ENCODE peak calls at places on chromosomes 6 and 20, in ten cellular contexts. One of them, this sample, is unnamed.

GRCh38 chr20:46308258-46309157 is at the start of gene CDH22:
- DNase-seq in fibroblast of pulmonary artery: peak
- DNase-seq in heart right ventricle: peak
- DNase-seq in foreskin fibroblast: peak
- DNase-seq in choroid plexus epithelial cell: peak
- DNase-seq in HCT116: peak
- DNase-seq in upper lobe of right lung: no peak
- DNase-seq in cardiac fibroblast: peak
- DNase-seq in naive thymus-derived CD4-positive, alpha-beta T cell: peak
- DNase-seq in Peyer's patch: peak
- DNase-seq in this sample: no peak

GRCh38 chr6:101784094-101784493 is 390.6 kb downstream of the GRIK2 start:
- DNase-seq in fibroblast of pulmonary artery: no peak
- DNase-seq in heart right ventricle: no peak
- DNase-seq in foreskin fibroblast: no peak
- DNase-seq in choroid plexus epithelial cell: no peak
- DNase-seq in HCT116: no peak
- DNase-seq in upper lobe of right lung: no peak
- DNase-seq in cardiac fibroblast: no peak
- DNase-seq in naive thymus-derived CD4-positive, alpha-beta T cell: no peak
- DNase-seq in Peyer's patch: no peak
- DNase-seq in this sample: no peak

GRCh38 chr6:40378071-40378724 is 209.0 kb downstream of the LRFN2 start:
- DNase-seq in fibroblast of pulmonary artery: no peak
- DNase-seq in heart right ventricle: no peak
- DNase-seq in foreskin fibroblast: no peak
- DNase-seq in choroid plexus epithelial cell: no peak
- DNase-seq in HCT116: no peak
- DNase-seq in upper lobe of right lung: no peak
- DNase-seq in cardiac fibroblast: no peak
- DNase-seq in naive thymus-derived CD4-positive, alpha-beta T cell: no peak
- DNase-seq in Peyer's patch: no peak
- DNase-seq in this sample: no peak

GRCh38 chr20:15288076-15288475 is 950.7 kb upstream of the FLRT3 start:
- DNase-seq in fibroblast of pulmonary artery: no peak
- DNase-seq in heart right ventricle: no peak
- DNase-seq in foreskin fibroblast: no peak
- DNase-seq in choroid plexus epithelial cell: no peak
- DNase-seq in HCT116: no peak
- DNase-seq in upper lobe of right lung: no peak
- DNase-seq in cardiac fibroblast: no peak
- DNase-seq in naive thymus-derived CD4-positive, alpha-beta T cell: no peak
- DNase-seq in Peyer's patch: no peak
- DNase-seq in this sample: no peak

GRCh38 chr20:49603209-49603627 is 35.3 kb upstream of the PTGIS start:
- DNase-seq in fibroblast of pulmonary artery: peak
- DNase-seq in heart right ventricle: no peak
- DNase-seq in foreskin fibroblast: peak
- DNase-seq in choroid plexus epithelial cell: peak
- DNase-seq in HCT116: no peak
- DNase-seq in upper lobe of right lung: no peak
- DNase-seq in cardiac fibroblast: peak
- DNase-seq in naive thymus-derived CD4-positive, alpha-beta T cell: no peak
- DNase-seq in Peyer's patch: no peak
- DNase-seq in this sample: peak

GRCh38 chr6:38349795-38350194 is 289.9 kb downstream of the BTBD9 start:
- DNase-seq in fibroblast of pulmonary artery: peak
- DNase-seq in heart right ventricle: no peak
- DNase-seq in foreskin fibroblast: no peak
- DNase-seq in choroid plexus epithelial cell: peak
- DNase-seq in HCT116: no peak
- DNase-seq in upper lobe of right lung: no peak
- DNase-seq in cardiac fibroblast: peak
- DNase-seq in naive thymus-derived CD4-positive, alpha-beta T cell: no peak
- DNase-seq in Peyer's patch: no peak
- DNase-seq in this sample: peak

GRCh38 chr20:14580426-14581074 is 243.1 kb upstream of the FLRT3 start:
- DNase-seq in fibroblast of pulmonary artery: no peak
- DNase-seq in heart right ventricle: no peak
- DNase-seq in foreskin fibroblast: no peak
- DNase-seq in choroid plexus epithelial cell: no peak
- DNase-seq in HCT116: no peak
- DNase-seq in upper lobe of right lung: no peak
- DNase-seq in cardiac fibroblast: no peak
- DNase-seq in naive thymus-derived CD4-positive, alpha-beta T cell: no peak
- DNase-seq in Peyer's patch: no peak
- DNase-seq in this sample: no peak

GRCh38 chr20:45779011-45779915 is 12.4 kb downstream of the WFDC3 start:
- DNase-seq in fibroblast of pulmonary artery: peak
- DNase-seq in heart right ventricle: peak
- DNase-seq in foreskin fibroblast: peak
- DNase-seq in choroid plexus epithelial cell: peak
- DNase-seq in HCT116: peak
- DNase-seq in upper lobe of right lung: peak
- DNase-seq in cardiac fibroblast: peak
- DNase-seq in naive thymus-derived CD4-positive, alpha-beta T cell: no peak
- DNase-seq in Peyer's patch: peak
- DNase-seq in this sample: peak

GRCh38 chr20:6855074-6855473 is 87.6 kb downstream of the BMP2 start:
- DNase-seq in fibroblast of pulmonary artery: no peak
- DNase-seq in heart right ventricle: no peak
- DNase-seq in foreskin fibroblast: no peak
- DNase-seq in choroid plexus epithelial cell: peak
- DNase-seq in HCT116: no peak
- DNase-seq in upper lobe of right lung: no peak
- DNase-seq in cardiac fibroblast: no peak
- DNase-seq in naive thymus-derived CD4-positive, alpha-beta T cell: no peak
- DNase-seq in Peyer's patch: no peak
- DNase-seq in this sample: no peak

GRCh38 chr6:159134701-159135364 is 34.4 kb upstream of the FNDC1 start:
- DNase-seq in fibroblast of pulmonary artery: peak
- DNase-seq in heart right ventricle: no peak
- DNase-seq in foreskin fibroblast: peak
- DNase-seq in choroid plexus epithelial cell: peak
- DNase-seq in HCT116: peak
- DNase-seq in upper lobe of right lung: no peak
- DNase-seq in cardiac fibroblast: peak
- DNase-seq in naive thymus-derived CD4-positive, alpha-beta T cell: peak
- DNase-seq in Peyer's patch: peak
- DNase-seq in this sample: peak

GRCh38 chr6:36677059-36677749 is 1.3 kb upstream of the CDKN1A start:
- DNase-seq in fibroblast of pulmonary artery: no peak
- DNase-seq in heart right ventricle: no peak
- DNase-seq in foreskin fibroblast: no peak
- DNase-seq in choroid plexus epithelial cell: peak
- DNase-seq in HCT116: no peak
- DNase-seq in upper lobe of right lung: no peak
- DNase-seq in cardiac fibroblast: no peak
- DNase-seq in naive thymus-derived CD4-positive, alpha-beta T cell: no peak
- DNase-seq in Peyer's patch: no peak
- DNase-seq in this sample: peak

GRCh38 chr6:101232946-101233345 is 160.6 kb upstream of the GRIK2 start:
- DNase-seq in fibroblast of pulmonary artery: no peak
- DNase-seq in heart right ventricle: no peak
- DNase-seq in foreskin fibroblast: no peak
- DNase-seq in choroid plexus epithelial cell: no peak
- DNase-seq in HCT116: no peak
- DNase-seq in upper lobe of right lung: no peak
- DNase-seq in cardiac fibroblast: no peak
- DNase-seq in naive thymus-derived CD4-positive, alpha-beta T cell: no peak
- DNase-seq in Peyer's patch: no peak
- DNase-seq in this sample: no peak

GRCh38 chr6:63677282-63677681 is 41.7 kb downstream of the PHF3 start:
- DNase-seq in fibroblast of pulmonary artery: peak
- DNase-seq in heart right ventricle: no peak
- DNase-seq in foreskin fibroblast: peak
- DNase-seq in choroid plexus epithelial cell: peak
- DNase-seq in HCT116: no peak
- DNase-seq in upper lobe of right lung: no peak
- DNase-seq in cardiac fibroblast: peak
- DNase-seq in naive thymus-derived CD4-positive, alpha-beta T cell: no peak
- DNase-seq in Peyer's patch: no peak
- DNase-seq in this sample: no peak

GRCh38 chr6:33752139-33753015 is 5.7 kb upstream of the IP6K3 start:
- DNase-seq in fibroblast of pulmonary artery: no peak
- DNase-seq in heart right ventricle: no peak
- DNase-seq in foreskin fibroblast: no peak
- DNase-seq in choroid plexus epithelial cell: no peak
- DNase-seq in HCT116: no peak
- DNase-seq in upper lobe of right lung: no peak
- DNase-seq in cardiac fibroblast: no peak
- DNase-seq in naive thymus-derived CD4-positive, alpha-beta T cell: no peak
- DNase-seq in Peyer's patch: no peak
- DNase-seq in this sample: no peak

GRCh38 chr20:41078329-41078728 is 49.7 kb downstream of the TOP1 start:
- DNase-seq in fibroblast of pulmonary artery: peak
- DNase-seq in heart right ventricle: no peak
- DNase-seq in foreskin fibroblast: no peak
- DNase-seq in choroid plexus epithelial cell: peak
- DNase-seq in HCT116: no peak
- DNase-seq in upper lobe of right lung: no peak
- DNase-seq in cardiac fibroblast: peak
- DNase-seq in naive thymus-derived CD4-positive, alpha-beta T cell: no peak
- DNase-seq in Peyer's patch: no peak
- DNase-seq in this sample: peak

GRCh38 chr6:138525355-138525754 is 26.1 kb upstream of the NHSL1 start:
- DNase-seq in fibroblast of pulmonary artery: no peak
- DNase-seq in heart right ventricle: no peak
- DNase-seq in foreskin fibroblast: no peak
- DNase-seq in choroid plexus epithelial cell: no peak
- DNase-seq in HCT116: no peak
- DNase-seq in upper lobe of right lung: no peak
- DNase-seq in cardiac fibroblast: no peak
- DNase-seq in naive thymus-derived CD4-positive, alpha-beta T cell: no peak
- DNase-seq in Peyer's patch: no peak
- DNase-seq in this sample: no peak

DNA sequence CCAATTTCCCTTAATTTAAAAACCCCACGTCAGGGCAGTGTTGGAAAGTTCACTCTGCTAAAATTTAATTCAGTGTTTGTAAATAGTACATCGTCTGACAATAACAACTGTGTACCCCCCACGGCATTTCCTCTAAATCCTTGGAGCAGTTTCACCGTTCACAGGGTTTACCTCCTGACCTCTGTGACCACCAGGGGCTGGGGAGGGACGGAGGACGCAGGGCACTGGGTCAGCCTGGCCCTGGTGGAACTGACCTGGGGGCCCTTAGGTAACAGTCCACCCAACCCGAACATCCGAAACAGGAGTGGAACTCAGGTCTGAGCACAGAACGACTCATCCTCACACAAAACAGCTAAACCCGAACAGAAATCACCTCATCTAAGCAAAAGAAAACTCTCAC is 2.1 kb downstream of the ZBTB46 start:
- DNase-seq in fibroblast of pulmonary artery: no peak
- DNase-seq in heart right ventricle: no peak
- DNase-seq in foreskin fibroblast: no peak
- DNase-seq in choroid plexus epithelial cell: no peak
- DNase-seq in HCT116: no peak
- DNase-seq in upper lobe of right lung: no peak
- DNase-seq in cardiac fibroblast: no peak
- DNase-seq in naive thymus-derived CD4-positive, alpha-beta T cell: no peak
- DNase-seq in Peyer's patch: no peak
- DNase-seq in this sample: no peak
- H3K4me3 ChIP-seq in fibroblast of pulmonary artery: no peak
- H3K4me3 ChIP-seq in heart right ventricle: peak
- H3K4me3 ChIP-seq in foreskin fibroblast: no peak
- H3K4me3 ChIP-seq in choroid plexus epithelial cell: peak
- H3K4me3 ChIP-seq in HCT116: no peak
- H3K4me3 ChIP-seq in upper lobe of right lung: peak
- H3K4me3 ChIP-seq in cardiac fibroblast: no peak
- H3K4me3 ChIP-seq in naive thymus-derived CD4-positive, alpha-beta T cell: no peak
- H3K4me3 ChIP-seq in Peyer's patch: no peak
- H3K4me3 ChIP-seq in this sample: peak

DNA sequence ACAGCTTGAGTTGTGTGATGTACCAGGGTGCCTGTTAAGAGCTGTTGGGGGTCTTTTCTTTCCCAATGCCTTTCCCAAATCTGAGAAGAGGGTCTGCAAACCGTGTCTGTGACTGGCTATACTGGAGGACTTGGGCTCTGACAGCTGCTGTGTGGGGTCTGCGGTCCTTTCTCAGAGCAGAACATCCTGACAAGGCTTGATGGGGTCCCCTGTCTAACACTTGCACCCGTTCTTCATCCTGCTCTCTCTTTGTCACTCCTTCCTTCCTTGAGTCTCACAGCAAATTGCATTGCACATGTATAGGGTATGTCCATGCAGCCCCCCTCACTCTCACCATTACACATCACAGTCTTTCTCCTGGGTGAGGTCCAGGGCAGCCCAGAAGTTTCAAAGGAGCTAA is 163.0 kb upstream of the GGTLC1 start:
- DNase-seq in fibroblast of pulmonary artery: no peak
- DNase-seq in heart right ventricle: no peak
- DNase-seq in foreskin fibroblast: no peak
- DNase-seq in choroid plexus epithelial cell: no peak
- DNase-seq in HCT116: no peak
- DNase-seq in upper lobe of right lung: no peak
- DNase-seq in cardiac fibroblast: no peak
- DNase-seq in naive thymus-derived CD4-positive, alpha-beta T cell: no peak
- DNase-seq in Peyer's patch: no peak
- DNase-seq in this sample: no peak
- H3K4me3 ChIP-seq in fibroblast of pulmonary artery: no peak
- H3K4me3 ChIP-seq in heart right ventricle: no peak
- H3K4me3 ChIP-seq in foreskin fibroblast: no peak
- H3K4me3 ChIP-seq in choroid plexus epithelial cell: no peak
- H3K4me3 ChIP-seq in HCT116: no peak
- H3K4me3 ChIP-seq in upper lobe of right lung: no peak
- H3K4me3 ChIP-seq in cardiac fibroblast: no peak
- H3K4me3 ChIP-seq in naive thymus-derived CD4-positive, alpha-beta T cell: no peak
- H3K4me3 ChIP-seq in Peyer's patch: no peak
- H3K4me3 ChIP-seq in this sample: no peak

GRCh38 chr6:31115941-31116560 is 1.5 kb downstream of the PSORS1C1 start:
- DNase-seq in fibroblast of pulmonary artery: no peak
- DNase-seq in heart right ventricle: no peak
- DNase-seq in foreskin fibroblast: no peak
- DNase-seq in choroid plexus epithelial cell: no peak
- DNase-seq in HCT116: no peak
- DNase-seq in upper lobe of right lung: no peak
- DNase-seq in cardiac fibroblast: no peak
- DNase-seq in naive thymus-derived CD4-positive, alpha-beta T cell: no peak
- DNase-seq in Peyer's patch: no peak
- DNase-seq in this sample: no peak
- H3K4me3 ChIP-seq in fibroblast of pulmonary artery: no peak
- H3K4me3 ChIP-seq in heart right ventricle: no peak
- H3K4me3 ChIP-seq in foreskin fibroblast: no peak
- H3K4me3 ChIP-seq in choroid plexus epithelial cell: no peak
- H3K4me3 ChIP-seq in HCT116: peak
- H3K4me3 ChIP-seq in upper lobe of right lung: no peak
- H3K4me3 ChIP-seq in cardiac fibroblast: no peak
- H3K4me3 ChIP-seq in naive thymus-derived CD4-positive, alpha-beta T cell: no peak
- H3K4me3 ChIP-seq in Peyer's patch: no peak
- H3K4me3 ChIP-seq in this sample: no peak

DNA sequence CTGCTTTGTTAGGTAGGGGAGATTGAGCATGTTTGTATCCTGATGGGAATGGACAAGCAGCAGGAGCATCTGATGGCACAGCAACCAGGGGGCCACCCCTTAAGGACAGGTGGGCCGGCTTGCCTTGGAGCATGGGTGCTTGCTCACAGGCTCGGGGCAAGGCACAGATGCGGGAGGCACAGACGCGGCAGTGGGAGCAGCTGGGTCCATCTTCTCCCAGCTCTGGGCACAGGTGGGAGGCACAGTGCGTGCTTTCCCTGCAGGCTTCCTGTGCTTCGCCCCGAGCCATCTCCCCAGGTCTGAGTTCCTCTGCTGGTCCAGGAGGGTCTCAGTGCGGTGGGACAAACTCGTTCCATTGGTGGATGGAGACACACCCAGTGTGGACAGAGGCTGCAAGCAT is 73.6 kb upstream of the BHLHE23 start:
- DNase-seq in fibroblast of pulmonary artery: no peak
- DNase-seq in heart right ventricle: peak
- DNase-seq in foreskin fibroblast: no peak
- DNase-seq in choroid plexus epithelial cell: no peak
- DNase-seq in HCT116: no peak
- DNase-seq in upper lobe of right lung: peak
- DNase-seq in cardiac fibroblast: no peak
- DNase-seq in naive thymus-derived CD4-positive, alpha-beta T cell: no peak
- DNase-seq in Peyer's patch: no peak
- DNase-seq in this sample: no peak
- H3K4me3 ChIP-seq in fibroblast of pulmonary artery: no peak
- H3K4me3 ChIP-seq in heart right ventricle: no peak
- H3K4me3 ChIP-seq in foreskin fibroblast: no peak
- H3K4me3 ChIP-seq in choroid plexus epithelial cell: no peak
- H3K4me3 ChIP-seq in HCT116: no peak
- H3K4me3 ChIP-seq in upper lobe of right lung: no peak
- H3K4me3 ChIP-seq in cardiac fibroblast: no peak
- H3K4me3 ChIP-seq in naive thymus-derived CD4-positive, alpha-beta T cell: no peak
- H3K4me3 ChIP-seq in Peyer's patch: no peak
- H3K4me3 ChIP-seq in this sample: no peak